ENCODE peak calls at places on chromosomes 7 and 10, in nine cellular contexts. O is NB4; K is anterior cingulate cortex; F is H4; Z is T-helper 9 cell; P is DMS153; J is hepatic stellate cell; C is activated CD8-positive, alpha-beta memory T cell treated with anti-CD3 and anti-CD28 coated beads for 4 hours; B is NCI-H2081. D is an unnamed sample.

GRCh38 chr7:151135525-151135845 is 32.0 kb downstream of the GBX1 start:
- DNase-seq in O (no peak), K (no peak), F (no peak), Z (no peak), P (no peak), J (no peak), C (no peak), B (no peak), D (no peak)

GRCh38 chr7:116785851-116786250 is 76.5 kb upstream of the CAPZA2 start:
- DNase-seq in O (no peak), K (no peak), F (no peak), Z (no peak), P (no peak), J (no peak), C (no peak), B (no peak), D (no peak)

GRCh38 chr7:29946428-29947186 is 43.0 kb downstream of the SCRN1 start:
- DNase-seq in O (peak; percentile 35), K (no peak), F (peak; percentile 51), Z (no peak), P (no peak), J (peak; percentile 28), C (no peak), B (no peak), D (no peak)

GRCh38 chr10:22515009-22515408 is 169.7 kb downstream of the SPAG6 start:
- DNase-seq in O (no peak), K (no peak), F (no peak), Z (no peak), P (no peak), J (no peak), C (no peak), B (no peak), D (no peak)

GRCh38 chr7:29771081-29771832 is 35.1 kb upstream of the WIPF3 start:
- DNase-seq in O (no peak), K (no peak), F (no peak), Z (no peak), P (no peak), J (no peak), C (no peak), B (no peak), D (no peak)

GRCh38 chr7:44259547-44260457 is 59.0 kb downstream of the YKT6 start:
- DNase-seq in O (no peak), K (no peak), F (peak; percentile 52), Z (no peak), P (no peak), J (peak; percentile 84), C (no peak), B (no peak), D (no peak)

GRCh38 chr7:43113622-43114450 is 1.4 kb downstream of the HECW1 start:
- DNase-seq in O (no peak), K (no peak), F (no peak), Z (no peak), P (no peak), J (no peak), C (no peak), B (no peak), D (no peak)

GRCh38 chr7:78018541-78019456 is 220.2 kb downstream of the PHTF2 start:
- DNase-seq in O (peak; percentile 53), K (no peak), F (peak; percentile 63), Z (no peak), P (no peak), J (peak; percentile 72), C (no peak), B (peak; percentile 11), D (no peak)

GRCh38 chr7:148584154-148584827 is 6.3 kb upstream of the C7orf33 start:
- DNase-seq in O (no peak), K (no peak), F (no peak), Z (no peak), P (no peak), J (no peak), C (no peak), B (no peak), D (no peak)

GRCh38 chr10:98055875-98056516 is 25.6 kb upstream of the CRTAC1 start:
- DNase-seq in O (peak; percentile 48), K (no peak), F (peak; percentile 11), Z (no peak), P (peak; percentile 61), J (no peak), C (no peak), B (no peak), D (no peak)

GRCh38 chr10:121935702-121936101 is 7.9 kb upstream of the ATE1 start:
- DNase-seq in O (peak; percentile 77), K (no peak), F (no peak), Z (no peak), P (no peak), J (no peak), C (no peak), B (no peak), D (no peak)

GRCh38 chr7:6350057-6350752 is 77.8 kb upstream of the CYTH3 start:
- DNase-seq in O (peak; percentile 80), K (no peak), F (no peak), Z (no peak), P (no peak), J (no peak), C (no peak), B (no peak), D (no peak)

GRCh38 chr7:2036786-2037185 is 196.0 kb downstream of the MAD1L1 start:
- DNase-seq in O (no peak), K (no peak), F (no peak), Z (no peak), P (no peak), J (no peak), C (no peak), B (no peak), D (peak; percentile 59)

GRCh38 chr7:94643771-94644545 is 12.0 kb downstream of the SGCE start:
- DNase-seq in O (no peak), K (no peak), F (no peak), Z (no peak), P (no peak), J (no peak), C (no peak), B (no peak), D (no peak)

GRCh38 chr10:117273980-117274379 is 33.1 kb downstream of the SLC18A2 start:
- DNase-seq in O (no peak), K (no peak), F (no peak), Z (no peak), P (no peak), J (no peak), C (no peak), B (no peak), D (no peak)